ENCODE peak calls at places on chromosomes 12 and 14, in seven cellular contexts. W is CD8-positive, alpha-beta T cell; X is OCI-LY7; B is ovary; G is hepatocyte; N is testis; E is A549. S is an unnamed sample. For H3K4me1, the result is how much of the 10 kb centered on the place peaks cover.

GRCh38 chr14:65738339-65738738 is 325.8 kb downstream of the FUT8 start:
- DNase-seq in W (no peak), X (no peak), B (no peak), G (no peak), N (no peak), E (no peak), S (no peak)

GRCh38 chr12:27177716-27178115 is 66.4 kb upstream of the STK38L start:
- DNase-seq in W (no peak), X (no peak), B (no peak), G (no peak), N (no peak), E (no peak), S (no peak)

GRCh38 chr12:67539946-67540345 is 108.6 kb upstream of the DYRK2 start:
- DNase-seq in W (no peak), X (no peak), B (no peak), G (no peak), N (no peak), E (no peak), S (no peak)

GRCh38 chr12:24398605-24399004 is 449.1 kb upstream of the SOX5 start:
- DNase-seq in W (no peak), X (no peak), B (no peak), G (no peak), N (no peak), E (no peak), S (no peak)

GRCh38 chr14:105666420-105666819 is 140.0 kb downstream of the TMEM121 start:
- DNase-seq in W (no peak), X (no peak), B (no peak), G (no peak), N (no peak), E (no peak), S (no peak)

GRCh38 chr12:56129210-56129691 is 1.2 kb downstream of the ESYT1 start:
- DNase-seq in W (peak), X (peak), B (peak), G (peak), N (peak), E (peak), S (peak)

GRCh38 chr14:81302613-81303012 is 81.9 kb upstream of the GTF2A1 start:
- DNase-seq in W (no peak), X (peak), B (no peak), G (no peak), N (no peak), E (no peak), S (no peak)

GRCh38 chr14:79496701-79497100 is 714.6 kb downstream of the DIO2 start:
- DNase-seq in W (no peak), X (no peak), B (no peak), G (no peak), N (no peak), E (no peak), S (no peak)

GRCh38 chr14:83416476-83416875 is 1882.8 kb upstream of the SEL1L start:
- DNase-seq in W (no peak), X (no peak), B (no peak), G (no peak), N (no peak), E (no peak), S (no peak)

GRCh38 chr14:105199093-105199492 is 18.0 kb upstream of the NUDT14 start:
- DNase-seq in W (no peak), X (no peak), B (no peak), G (no peak), N (no peak), E (no peak), S (no peak)

GRCh38 chr12:65911321-65911720 is 87.0 kb downstream of the HMGA2 start:
- DNase-seq in W (no peak), X (no peak), B (no peak), G (peak), N (no peak), E (no peak), S (peak)

GRCh38 chr14:62451221-62451620 is 594.0 kb downstream of the KCNH5 start:
- DNase-seq in W (no peak), X (no peak), B (no peak), G (no peak), N (no peak), E (no peak), S (no peak)

GRCh38 chr12:64582111-64582510 is 28.2 kb upstream of the RASSF3 start:
- DNase-seq in W (no peak), X (no peak), B (no peak), G (no peak), N (no peak), E (no peak), S (no peak)

DNA sequence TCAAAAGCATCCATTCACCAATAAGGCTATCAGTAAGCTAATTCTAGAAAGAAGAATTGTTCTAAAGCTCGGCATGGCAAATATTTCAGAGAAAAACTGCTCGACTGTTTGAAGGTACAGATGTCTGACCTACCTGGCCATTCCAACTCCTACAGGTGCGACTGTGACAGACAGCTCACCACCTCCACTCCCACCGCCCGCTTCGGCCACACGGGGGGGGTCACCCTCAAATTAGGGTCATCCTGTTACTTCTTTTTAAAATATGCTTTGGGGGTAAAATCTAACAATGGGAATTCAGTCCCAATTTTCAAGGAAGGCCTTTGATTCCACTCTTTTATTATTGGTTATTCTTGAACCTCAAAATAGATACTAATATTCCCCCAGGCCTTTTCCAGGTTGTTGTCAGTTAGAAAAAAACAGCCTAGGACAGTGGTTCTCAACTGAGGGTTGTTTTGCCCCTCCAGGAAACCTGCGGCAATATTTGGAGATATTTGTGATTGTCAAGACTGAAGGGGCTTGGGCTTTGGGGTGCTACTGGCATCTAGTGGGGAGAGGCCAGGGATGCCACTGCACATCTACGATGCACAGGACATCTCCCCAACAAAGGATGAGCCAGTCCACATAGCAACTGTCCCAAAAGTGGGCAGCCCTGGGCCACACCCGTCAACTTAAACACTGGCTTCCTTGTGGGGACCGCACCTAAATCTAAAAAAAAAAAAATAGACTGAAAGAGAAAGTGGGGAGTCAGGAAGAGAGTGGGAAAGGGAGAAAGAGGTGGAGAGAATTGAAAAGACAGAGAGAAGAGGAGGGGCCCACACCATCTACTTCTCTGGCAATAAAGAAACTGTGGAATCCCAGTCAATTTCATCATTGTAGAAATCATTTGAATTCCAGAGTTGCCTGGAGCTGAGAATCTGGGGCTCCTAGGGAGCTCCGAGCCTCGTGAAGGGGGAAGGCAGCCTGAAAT is 81.0 kb downstream of the BCL11B start:
- DNase-seq in W (peak), X (no peak), B (no peak), G (no peak), N (no peak), E (no peak), S (peak)
- H3K4me1 ChIP-seq in W (half or more), X (under half), B (under half), G (under half), N (under half), E (under half), S (half or more)

DNA sequence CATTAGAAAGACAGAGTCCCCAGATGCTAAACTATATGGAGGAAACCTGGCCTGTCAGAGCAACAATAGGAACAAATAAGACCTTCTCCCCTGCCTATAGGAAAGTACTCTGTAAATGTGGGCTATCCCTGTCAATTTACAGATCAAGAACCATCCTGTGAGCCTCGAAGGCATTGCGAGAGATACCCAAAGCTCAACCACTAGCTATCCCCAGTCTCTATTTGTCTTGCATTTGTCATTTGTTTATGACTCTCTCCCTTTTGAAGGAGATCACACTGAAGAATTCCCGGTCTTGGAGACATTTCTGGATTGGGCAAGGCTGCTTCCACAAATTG is 42.7 kb upstream of the DHRS4 start:
- DNase-seq in W (no peak), X (no peak), B (no peak), G (no peak), N (no peak), E (no peak), S (no peak)
- TF ChIP-seq CTCF in W (no peak), X (peak), B (no peak), G (no peak), N (no peak), E (no peak), S (no peak)

GRCh38 chr14:29668201-29668600 is 259.4 kb downstream of the PRKD1 start:
- DNase-seq in W (no peak), X (no peak), B (no peak), G (no peak), N (no peak), E (no peak), S (peak)

GRCh38 chr14:29664515-29664914 is 263.1 kb downstream of the PRKD1 start:
- DNase-seq in W (no peak), X (no peak), B (no peak), G (no peak), N (no peak), E (no peak), S (no peak)

GRCh38 chr14:29663281-29663801 is 264.3 kb downstream of the PRKD1 start:
- DNase-seq in W (no peak), X (no peak), B (no peak), G (no peak), N (peak), E (no peak), S (no peak)
- H3K27ac ChIP-seq in W (no peak), X (no peak), B (no peak), G (no peak), N (no peak), E (no peak), S (no peak)

GRCh38 chr12:110807640-110808039 is 39.1 kb upstream of the CCDC63 start:
- DNase-seq in W (no peak), X (no peak), B (no peak), G (no peak), N (peak), E (no peak), S (no peak)
- H3K4me1 ChIP-seq in W (under half), X (under half), B (under half), G (under half), N (under half), E (under half), S (under half)

GRCh38 chr12:2641209-2641608 is 153.6 kb upstream of the FKBP4 start:
- DNase-seq in W (no peak), X (no peak), B (no peak), G (peak), N (no peak), E (peak), S (no peak)

GRCh38 chr12:2641761-2642160 is 153.0 kb upstream of the FKBP4 start:
- DNase-seq in W (no peak), X (no peak), B (no peak), G (no peak), N (no peak), E (no peak), S (no peak)

GRCh38 chr12:2640709-2641108 is 154.1 kb upstream of the FKBP4 start:
- DNase-seq in W (no peak), X (no peak), B (peak), G (peak), N (no peak), E (peak), S (peak)

GRCh38 chr12:2639020-2639298 is 155.8 kb upstream of the FKBP4 start:
- DNase-seq in W (no peak), X (no peak), B (no peak), G (no peak), N (no peak), E (no peak), S (no peak)

DNA sequence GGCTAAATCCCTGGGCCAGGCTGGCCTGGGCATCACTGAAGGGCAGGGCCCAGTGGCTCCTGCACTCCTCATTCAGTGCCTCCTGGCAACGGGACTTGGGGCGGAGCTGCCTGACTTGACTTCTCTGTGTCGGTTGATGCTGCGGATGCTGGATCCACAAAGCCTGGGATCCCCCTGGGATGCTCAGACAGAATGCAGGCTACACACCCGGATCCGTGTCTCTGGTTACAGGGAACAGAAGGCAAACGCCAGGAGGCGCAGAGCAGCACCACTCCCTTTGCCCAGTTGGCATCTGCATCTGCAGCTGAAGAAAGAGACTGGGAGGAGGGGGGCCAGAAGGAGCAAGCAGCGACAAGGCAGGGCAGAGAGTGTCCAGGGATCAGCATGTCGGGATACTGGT is 154.5 kb upstream of the FKBP4 start:
- DNase-seq in W (no peak), X (no peak), B (no peak), G (no peak), N (no peak), E (peak), S (no peak)
- TF ChIP-seq CTCF in W (no peak), X (no peak), B (no peak), G (no peak), N (no peak), E (no peak), S (no peak)

DNA sequence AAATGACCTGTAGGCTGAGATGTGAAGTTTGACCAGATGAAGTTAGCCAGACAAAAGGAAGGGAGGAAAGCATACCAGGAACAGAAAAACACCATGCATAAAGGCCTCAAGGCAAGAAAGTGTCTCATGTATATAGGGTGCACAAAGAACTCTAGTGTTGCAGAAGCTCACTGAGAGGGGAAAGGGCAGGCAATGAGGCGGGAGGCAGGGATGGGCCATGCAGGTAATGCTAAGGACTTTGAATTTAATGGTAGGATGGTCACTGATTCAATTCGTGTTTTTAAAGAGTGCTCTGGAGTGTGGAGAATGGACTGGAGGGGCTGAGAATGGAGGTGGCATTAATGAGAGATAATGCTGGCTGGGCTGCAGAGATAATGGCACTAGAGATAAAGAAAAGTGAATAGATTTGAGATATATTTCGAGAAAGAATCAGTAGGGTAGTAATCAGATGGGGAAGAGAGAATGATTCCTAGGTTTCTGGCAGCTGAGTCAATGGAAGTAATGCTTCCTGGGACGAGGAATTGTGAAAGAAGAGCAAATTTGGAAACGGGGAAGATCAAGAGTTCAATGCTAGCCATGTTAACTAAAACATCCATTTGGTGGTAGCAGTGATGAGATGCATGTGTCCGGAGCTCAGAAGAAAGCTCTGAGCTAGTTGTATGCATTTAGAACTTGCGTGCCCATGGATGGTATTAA is 43.1 kb downstream of the LIMA1 start:
- DNase-seq in W (no peak), X (no peak), B (no peak), G (no peak), N (no peak), E (no peak), S (no peak)
- H3K27ac ChIP-seq in W (no peak), X (no peak), B (no peak), G (peak), N (peak), E (peak), S (no peak)

GRCh38 chr14:75519826-75520692 is 2.2 kb upstream of the BATF start:
- DNase-seq in W (no peak), X (no peak), B (no peak), G (no peak), N (no peak), E (no peak), S (no peak)

GRCh38 chr14:75521415-75522199 is 662 bp upstream of the BATF start:
- DNase-seq in W (no peak), X (no peak), B (no peak), G (peak), N (no peak), E (no peak), S (no peak)

GRCh38 chr14:75520852-75521251 is 1.4 kb upstream of the BATF start:
- DNase-seq in W (no peak), X (no peak), B (no peak), G (no peak), N (no peak), E (no peak), S (no peak)

GRCh38 chr14:75518625-75519024 is 3.6 kb upstream of the BATF start:
- DNase-seq in W (no peak), X (peak), B (no peak), G (no peak), N (no peak), E (no peak), S (peak)

DNA sequence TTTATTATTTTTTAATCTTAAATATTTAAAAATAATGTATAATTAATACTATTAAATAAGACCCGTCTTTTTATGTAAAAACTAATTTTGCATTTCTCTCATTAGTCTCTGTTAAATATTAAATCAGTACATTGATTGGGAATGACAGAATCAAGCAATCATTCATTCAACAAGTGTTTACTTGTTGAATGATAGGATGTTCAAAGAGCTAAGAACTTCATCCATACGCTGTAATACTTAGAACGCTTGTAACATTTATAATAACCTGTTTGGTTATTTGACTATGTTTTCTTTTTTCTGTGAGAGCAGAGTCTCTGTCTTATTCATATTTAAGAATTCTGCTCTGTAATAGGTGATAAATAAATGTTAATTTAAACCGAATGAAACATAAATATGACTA is 2.9 kb upstream of the BATF start:
- DNase-seq in W (no peak), X (no peak), B (no peak), G (no peak), N (no peak), E (no peak), S (no peak)
- H3K4me1 ChIP-seq in W (under half), X (under half), B (under half), G (under half), N (under half), E (under half), S (under half)

DNA sequence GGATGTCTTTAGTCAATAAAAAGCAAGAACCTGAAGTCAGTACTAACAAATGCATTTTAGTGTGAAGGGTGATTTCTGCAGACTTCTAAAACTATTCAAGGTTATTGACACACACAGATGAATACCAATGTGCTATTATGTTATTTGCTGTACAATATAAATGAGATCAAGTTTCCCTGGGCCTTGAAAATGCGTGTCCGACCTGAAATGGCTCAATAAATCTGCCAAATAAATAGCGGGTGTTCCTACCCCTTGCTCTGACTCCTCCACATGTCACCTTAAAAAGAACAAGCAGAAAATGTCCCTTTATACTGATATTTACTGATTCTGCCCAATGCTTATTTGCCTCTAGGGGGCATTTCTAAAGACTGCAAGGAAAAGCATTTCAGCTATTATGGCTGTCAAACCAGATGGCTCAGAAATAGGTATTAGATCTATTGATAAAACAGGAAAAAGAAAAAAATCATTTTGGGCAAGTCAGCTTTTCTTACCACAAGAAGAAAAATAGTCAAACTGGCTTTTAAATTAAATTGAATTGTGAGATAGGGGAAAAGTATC is 367.3 kb upstream of the KITLG start:
- DNase-seq in W (no peak), X (no peak), B (no peak), G (no peak), N (no peak), E (no peak), S (no peak)
- TF ChIP-seq CTCF in W (no peak), X (peak), B (no peak), G (peak), N (no peak), E (no peak), S (peak)

DNA sequence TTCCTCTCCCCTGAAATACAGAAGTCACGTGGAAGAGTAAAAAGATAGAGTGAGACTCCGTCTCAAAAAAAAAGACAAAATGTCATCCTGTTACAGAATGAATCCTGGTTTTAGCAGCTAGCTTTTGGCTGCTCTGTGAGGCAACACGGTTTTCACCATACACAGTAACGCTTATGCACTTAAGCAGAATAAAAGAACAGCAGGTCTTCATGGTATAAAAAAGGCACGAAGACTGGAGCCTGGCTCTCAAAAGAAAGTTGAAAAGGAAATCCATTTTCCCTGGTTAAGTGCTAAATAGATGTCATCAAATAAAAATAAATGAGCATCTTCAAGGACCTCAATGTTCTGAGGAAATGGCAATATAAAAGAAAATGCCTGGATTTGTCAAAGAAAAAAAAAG is 444.1 kb downstream of the IPO8 start:
- DNase-seq in W (no peak), X (no peak), B (no peak), G (no peak), N (no peak), E (no peak), S (peak)
- H3K27ac ChIP-seq in W (no peak), X (no peak), B (no peak), G (no peak), N (no peak), E (no peak), S (no peak)

S was measured in A673.